ENCODE peak calls at places on chromosomes 13 and 19, in seven cellular contexts. One of them, this sample, is unnamed.

GRCh38 chr19:46866407-46867132 is 5.8 kb downstream of the ARHGAP35 start:
- DNase-seq in effector memory CD4-positive, alpha-beta T cell: no peak
- DNase-seq in prostate gland: no peak
- DNase-seq in iPS DF 6.9: no peak
- DNase-seq in activated naive CD8-positive, alpha-beta T cell treated with anti-CD3 and anti-CD28 coated beads, Interleukin-2, amount 10 ng/mL, durations not matched to agents 7 days and 5 days: no peak
- DNase-seq in activated CD8-positive, alpha-beta memory T cell treated with anti-CD3 and anti-CD28 coated beads for 1 hour: no peak
- DNase-seq in T-helper 17 cell: no peak
- DNase-seq in this sample: no peak

GRCh38 chr19:16376649-16377048 is 52.0 kb downstream of the KLF2 start:
- DNase-seq in effector memory CD4-positive, alpha-beta T cell: no peak
- DNase-seq in prostate gland: no peak
- DNase-seq in iPS DF 6.9: no peak
- DNase-seq in activated naive CD8-positive, alpha-beta T cell treated with anti-CD3 and anti-CD28 coated beads, Interleukin-2, amount 10 ng/mL, durations not matched to agents 7 days and 5 days: peak
- DNase-seq in activated CD8-positive, alpha-beta memory T cell treated with anti-CD3 and anti-CD28 coated beads for 1 hour: no peak
- DNase-seq in T-helper 17 cell: no peak
- DNase-seq in this sample: no peak

GRCh38 chr19:11281336-11282049 is 14.5 kb upstream of the TSPAN16 start:
- DNase-seq in effector memory CD4-positive, alpha-beta T cell: no peak
- DNase-seq in prostate gland: no peak
- DNase-seq in iPS DF 6.9: no peak
- DNase-seq in activated naive CD8-positive, alpha-beta T cell treated with anti-CD3 and anti-CD28 coated beads, Interleukin-2, amount 10 ng/mL, durations not matched to agents 7 days and 5 days: no peak
- DNase-seq in activated CD8-positive, alpha-beta memory T cell treated with anti-CD3 and anti-CD28 coated beads for 1 hour: no peak
- DNase-seq in T-helper 17 cell: no peak
- DNase-seq in this sample: no peak

GRCh38 chr19:2983351-2984195 is 6.2 kb downstream of the TLE6 start:
- DNase-seq in effector memory CD4-positive, alpha-beta T cell: no peak
- DNase-seq in prostate gland: peak
- DNase-seq in iPS DF 6.9: no peak
- DNase-seq in activated naive CD8-positive, alpha-beta T cell treated with anti-CD3 and anti-CD28 coated beads, Interleukin-2, amount 10 ng/mL, durations not matched to agents 7 days and 5 days: no peak
- DNase-seq in activated CD8-positive, alpha-beta memory T cell treated with anti-CD3 and anti-CD28 coated beads for 1 hour: no peak
- DNase-seq in T-helper 17 cell: no peak
- DNase-seq in this sample: no peak

GRCh38 chr19:12838182-12838890 is at the start of gene MAST1:
- DNase-seq in effector memory CD4-positive, alpha-beta T cell: peak
- DNase-seq in prostate gland: no peak
- DNase-seq in iPS DF 6.9: no peak
- DNase-seq in activated naive CD8-positive, alpha-beta T cell treated with anti-CD3 and anti-CD28 coated beads, Interleukin-2, amount 10 ng/mL, durations not matched to agents 7 days and 5 days: peak
- DNase-seq in activated CD8-positive, alpha-beta memory T cell treated with anti-CD3 and anti-CD28 coated beads for 1 hour: no peak
- DNase-seq in T-helper 17 cell: peak
- DNase-seq in this sample: no peak

GRCh38 chr19:751501-752341 is 809 bp downstream of the MISP start:
- DNase-seq in effector memory CD4-positive, alpha-beta T cell: no peak
- DNase-seq in prostate gland: no peak
- DNase-seq in iPS DF 6.9: no peak
- DNase-seq in activated naive CD8-positive, alpha-beta T cell treated with anti-CD3 and anti-CD28 coated beads, Interleukin-2, amount 10 ng/mL, durations not matched to agents 7 days and 5 days: no peak
- DNase-seq in activated CD8-positive, alpha-beta memory T cell treated with anti-CD3 and anti-CD28 coated beads for 1 hour: no peak
- DNase-seq in T-helper 17 cell: no peak
- DNase-seq in this sample: no peak

GRCh38 chr19:35609881-35610353 is 2.6 kb upstream of the HAUS5 start:
- DNase-seq in effector memory CD4-positive, alpha-beta T cell: no peak
- DNase-seq in prostate gland: no peak
- DNase-seq in iPS DF 6.9: no peak
- DNase-seq in activated naive CD8-positive, alpha-beta T cell treated with anti-CD3 and anti-CD28 coated beads, Interleukin-2, amount 10 ng/mL, durations not matched to agents 7 days and 5 days: peak
- DNase-seq in activated CD8-positive, alpha-beta memory T cell treated with anti-CD3 and anti-CD28 coated beads for 1 hour: no peak
- DNase-seq in T-helper 17 cell: no peak
- DNase-seq in this sample: no peak

GRCh38 chr13:71674776-71675352 is 192.1 kb downstream of the DACH1 start:
- DNase-seq in effector memory CD4-positive, alpha-beta T cell: no peak
- DNase-seq in prostate gland: no peak
- DNase-seq in iPS DF 6.9: no peak
- DNase-seq in activated naive CD8-positive, alpha-beta T cell treated with anti-CD3 and anti-CD28 coated beads, Interleukin-2, amount 10 ng/mL, durations not matched to agents 7 days and 5 days: no peak
- DNase-seq in activated CD8-positive, alpha-beta memory T cell treated with anti-CD3 and anti-CD28 coated beads for 1 hour: no peak
- DNase-seq in T-helper 17 cell: no peak
- DNase-seq in this sample: no peak

GRCh38 chr19:1076951-1077350 is 10.0 kb downstream of the ARHGAP45 start:
- DNase-seq in effector memory CD4-positive, alpha-beta T cell: peak
- DNase-seq in prostate gland: no peak
- DNase-seq in iPS DF 6.9: no peak
- DNase-seq in activated naive CD8-positive, alpha-beta T cell treated with anti-CD3 and anti-CD28 coated beads, Interleukin-2, amount 10 ng/mL, durations not matched to agents 7 days and 5 days: peak
- DNase-seq in activated CD8-positive, alpha-beta memory T cell treated with anti-CD3 and anti-CD28 coated beads for 1 hour: peak
- DNase-seq in T-helper 17 cell: peak
- DNase-seq in this sample: no peak

GRCh38 chr13:46778095-46778494 is 18.9 kb downstream of the ESD start:
- DNase-seq in effector memory CD4-positive, alpha-beta T cell: no peak
- DNase-seq in prostate gland: no peak
- DNase-seq in iPS DF 6.9: no peak
- DNase-seq in activated naive CD8-positive, alpha-beta T cell treated with anti-CD3 and anti-CD28 coated beads, Interleukin-2, amount 10 ng/mL, durations not matched to agents 7 days and 5 days: no peak
- DNase-seq in activated CD8-positive, alpha-beta memory T cell treated with anti-CD3 and anti-CD28 coated beads for 1 hour: no peak
- DNase-seq in T-helper 17 cell: no peak
- DNase-seq in this sample: no peak

GRCh38 chr13:109782066-109782822 is 4.1 kb downstream of the IRS2 start:
- DNase-seq in effector memory CD4-positive, alpha-beta T cell: no peak
- DNase-seq in prostate gland: no peak
- DNase-seq in iPS DF 6.9: no peak
- DNase-seq in activated naive CD8-positive, alpha-beta T cell treated with anti-CD3 and anti-CD28 coated beads, Interleukin-2, amount 10 ng/mL, durations not matched to agents 7 days and 5 days: no peak
- DNase-seq in activated CD8-positive, alpha-beta memory T cell treated with anti-CD3 and anti-CD28 coated beads for 1 hour: no peak
- DNase-seq in T-helper 17 cell: no peak
- DNase-seq in this sample: no peak

GRCh38 chr13:113860051-113860471 is 3.8 kb downstream of the GAS6 start:
- DNase-seq in effector memory CD4-positive, alpha-beta T cell: no peak
- DNase-seq in prostate gland: no peak
- DNase-seq in iPS DF 6.9: no peak
- DNase-seq in activated naive CD8-positive, alpha-beta T cell treated with anti-CD3 and anti-CD28 coated beads, Interleukin-2, amount 10 ng/mL, durations not matched to agents 7 days and 5 days: no peak
- DNase-seq in activated CD8-positive, alpha-beta memory T cell treated with anti-CD3 and anti-CD28 coated beads for 1 hour: no peak
- DNase-seq in T-helper 17 cell: no peak
- DNase-seq in this sample: no peak

GRCh38 chr13:63408227-63409202 is 1992.9 kb upstream of the PCDH20 start:
- DNase-seq in effector memory CD4-positive, alpha-beta T cell: no peak
- DNase-seq in prostate gland: no peak
- DNase-seq in iPS DF 6.9: no peak
- DNase-seq in activated naive CD8-positive, alpha-beta T cell treated with anti-CD3 and anti-CD28 coated beads, Interleukin-2, amount 10 ng/mL, durations not matched to agents 7 days and 5 days: no peak
- DNase-seq in activated CD8-positive, alpha-beta memory T cell treated with anti-CD3 and anti-CD28 coated beads for 1 hour: no peak
- DNase-seq in T-helper 17 cell: no peak
- DNase-seq in this sample: no peak

GRCh38 chr19:22832031-22832762 is at the start of gene ZNF723:
- DNase-seq in effector memory CD4-positive, alpha-beta T cell: no peak
- DNase-seq in prostate gland: no peak
- DNase-seq in iPS DF 6.9: no peak
- DNase-seq in activated naive CD8-positive, alpha-beta T cell treated with anti-CD3 and anti-CD28 coated beads, Interleukin-2, amount 10 ng/mL, durations not matched to agents 7 days and 5 days: no peak
- DNase-seq in activated CD8-positive, alpha-beta memory T cell treated with anti-CD3 and anti-CD28 coated beads for 1 hour: no peak
- DNase-seq in T-helper 17 cell: no peak
- DNase-seq in this sample: no peak

GRCh38 chr19:55179570-55180484 is at the start of gene SYT5:
- DNase-seq in effector memory CD4-positive, alpha-beta T cell: peak
- DNase-seq in prostate gland: no peak
- DNase-seq in iPS DF 6.9: no peak
- DNase-seq in activated naive CD8-positive, alpha-beta T cell treated with anti-CD3 and anti-CD28 coated beads, Interleukin-2, amount 10 ng/mL, durations not matched to agents 7 days and 5 days: peak
- DNase-seq in activated CD8-positive, alpha-beta memory T cell treated with anti-CD3 and anti-CD28 coated beads for 1 hour: peak
- DNase-seq in T-helper 17 cell: peak
- DNase-seq in this sample: no peak

GRCh38 chr13:101736551-101736950 is 284.1 kb downstream of the ITGBL1 start:
- DNase-seq in effector memory CD4-positive, alpha-beta T cell: no peak
- DNase-seq in prostate gland: no peak
- DNase-seq in iPS DF 6.9: no peak
- DNase-seq in activated naive CD8-positive, alpha-beta T cell treated with anti-CD3 and anti-CD28 coated beads, Interleukin-2, amount 10 ng/mL, durations not matched to agents 7 days and 5 days: no peak
- DNase-seq in activated CD8-positive, alpha-beta memory T cell treated with anti-CD3 and anti-CD28 coated beads for 1 hour: no peak
- DNase-seq in T-helper 17 cell: no peak
- DNase-seq in this sample: no peak

GRCh38 chr13:24313449-24313848 is 4.1 kb downstream of the C1QTNF9 start:
- DNase-seq in effector memory CD4-positive, alpha-beta T cell: no peak
- DNase-seq in prostate gland: no peak
- DNase-seq in iPS DF 6.9: no peak
- DNase-seq in activated naive CD8-positive, alpha-beta T cell treated with anti-CD3 and anti-CD28 coated beads, Interleukin-2, amount 10 ng/mL, durations not matched to agents 7 days and 5 days: no peak
- DNase-seq in activated CD8-positive, alpha-beta memory T cell treated with anti-CD3 and anti-CD28 coated beads for 1 hour: no peak
- DNase-seq in T-helper 17 cell: no peak
- DNase-seq in this sample: no peak

GRCh38 chr13:66210677-66211076 is 1019.5 kb downstream of the PCDH9 start:
- DNase-seq in effector memory CD4-positive, alpha-beta T cell: no peak
- DNase-seq in prostate gland: no peak
- DNase-seq in iPS DF 6.9: no peak
- DNase-seq in activated naive CD8-positive, alpha-beta T cell treated with anti-CD3 and anti-CD28 coated beads, Interleukin-2, amount 10 ng/mL, durations not matched to agents 7 days and 5 days: no peak
- DNase-seq in activated CD8-positive, alpha-beta memory T cell treated with anti-CD3 and anti-CD28 coated beads for 1 hour: no peak
- DNase-seq in T-helper 17 cell: no peak
- DNase-seq in this sample: no peak

GRCh38 chr13:41833851-41834250 is 127.1 kb downstream of the VWA8 start:
- DNase-seq in effector memory CD4-positive, alpha-beta T cell: no peak
- DNase-seq in prostate gland: no peak
- DNase-seq in iPS DF 6.9: no peak
- DNase-seq in activated naive CD8-positive, alpha-beta T cell treated with anti-CD3 and anti-CD28 coated beads, Interleukin-2, amount 10 ng/mL, durations not matched to agents 7 days and 5 days: no peak
- DNase-seq in activated CD8-positive, alpha-beta memory T cell treated with anti-CD3 and anti-CD28 coated beads for 1 hour: no peak
- DNase-seq in T-helper 17 cell: no peak
- DNase-seq in this sample: no peak

GRCh38 chr13:43363156-43363918 is 340.0 kb downstream of the DNAJC15 start:
- DNase-seq in effector memory CD4-positive, alpha-beta T cell: no peak
- DNase-seq in prostate gland: no peak
- DNase-seq in iPS DF 6.9: no peak
- DNase-seq in activated naive CD8-positive, alpha-beta T cell treated with anti-CD3 and anti-CD28 coated beads, Interleukin-2, amount 10 ng/mL, durations not matched to agents 7 days and 5 days: no peak
- DNase-seq in activated CD8-positive, alpha-beta memory T cell treated with anti-CD3 and anti-CD28 coated beads for 1 hour: no peak
- DNase-seq in T-helper 17 cell: no peak
- DNase-seq in this sample: no peak

GRCh38 chr19:36972594-36972993 is 56.5 kb downstream of the ZNF568 start:
- DNase-seq in effector memory CD4-positive, alpha-beta T cell: no peak
- DNase-seq in prostate gland: no peak
- DNase-seq in iPS DF 6.9: no peak
- DNase-seq in activated naive CD8-positive, alpha-beta T cell treated with anti-CD3 and anti-CD28 coated beads, Interleukin-2, amount 10 ng/mL, durations not matched to agents 7 days and 5 days: no peak
- DNase-seq in activated CD8-positive, alpha-beta memory T cell treated with anti-CD3 and anti-CD28 coated beads for 1 hour: no peak
- DNase-seq in T-helper 17 cell: no peak
- DNase-seq in this sample: no peak

GRCh38 chr13:29852464-29853054 is 2.1 kb upstream of the UBL3 start:
- DNase-seq in effector memory CD4-positive, alpha-beta T cell: no peak
- DNase-seq in prostate gland: no peak
- DNase-seq in iPS DF 6.9: no peak
- DNase-seq in activated naive CD8-positive, alpha-beta T cell treated with anti-CD3 and anti-CD28 coated beads, Interleukin-2, amount 10 ng/mL, durations not matched to agents 7 days and 5 days: no peak
- DNase-seq in activated CD8-positive, alpha-beta memory T cell treated with anti-CD3 and anti-CD28 coated beads for 1 hour: no peak
- DNase-seq in T-helper 17 cell: no peak
- DNase-seq in this sample: no peak

GRCh38 chr19:16168465-16169081 is 4.8 kb downstream of the CIB3 start:
- DNase-seq in effector memory CD4-positive, alpha-beta T cell: no peak
- DNase-seq in prostate gland: no peak
- DNase-seq in iPS DF 6.9: no peak
- DNase-seq in activated naive CD8-positive, alpha-beta T cell treated with anti-CD3 and anti-CD28 coated beads, Interleukin-2, amount 10 ng/mL, durations not matched to agents 7 days and 5 days: no peak
- DNase-seq in activated CD8-positive, alpha-beta memory T cell treated with anti-CD3 and anti-CD28 coated beads for 1 hour: no peak
- DNase-seq in T-helper 17 cell: no peak
- DNase-seq in this sample: no peak

GRCh38 chr19:56355517-56355916 is 37.8 kb downstream of the ZNF582 start:
- DNase-seq in effector memory CD4-positive, alpha-beta T cell: no peak
- DNase-seq in prostate gland: no peak
- DNase-seq in iPS DF 6.9: no peak
- DNase-seq in activated naive CD8-positive, alpha-beta T cell treated with anti-CD3 and anti-CD28 coated beads, Interleukin-2, amount 10 ng/mL, durations not matched to agents 7 days and 5 days: no peak
- DNase-seq in activated CD8-positive, alpha-beta memory T cell treated with anti-CD3 and anti-CD28 coated beads for 1 hour: no peak
- DNase-seq in T-helper 17 cell: no peak
- DNase-seq in this sample: no peak

GRCh38 chr19:46722421-46723022 is 5.6 kb upstream of the PRKD2 start:
- DNase-seq in effector memory CD4-positive, alpha-beta T cell: no peak
- DNase-seq in prostate gland: no peak
- DNase-seq in iPS DF 6.9: no peak
- DNase-seq in activated naive CD8-positive, alpha-beta T cell treated with anti-CD3 and anti-CD28 coated beads, Interleukin-2, amount 10 ng/mL, durations not matched to agents 7 days and 5 days: no peak
- DNase-seq in activated CD8-positive, alpha-beta memory T cell treated with anti-CD3 and anti-CD28 coated beads for 1 hour: no peak
- DNase-seq in T-helper 17 cell: no peak
- DNase-seq in this sample: no peak

GRCh38 chr13:77207943-77208342 is 119.0 kb downstream of the MYCBP2 start:
- DNase-seq in effector memory CD4-positive, alpha-beta T cell: no peak
- DNase-seq in prostate gland: no peak
- DNase-seq in iPS DF 6.9: no peak
- DNase-seq in activated naive CD8-positive, alpha-beta T cell treated with anti-CD3 and anti-CD28 coated beads, Interleukin-2, amount 10 ng/mL, durations not matched to agents 7 days and 5 days: no peak
- DNase-seq in activated CD8-positive, alpha-beta memory T cell treated with anti-CD3 and anti-CD28 coated beads for 1 hour: no peak
- DNase-seq in T-helper 17 cell: no peak
- DNase-seq in this sample: no peak

GRCh38 chr13:38566526-38566925 is 120.4 kb upstream of the FREM2 start:
- DNase-seq in effector memory CD4-positive, alpha-beta T cell: no peak
- DNase-seq in prostate gland: no peak
- DNase-seq in iPS DF 6.9: no peak
- DNase-seq in activated naive CD8-positive, alpha-beta T cell treated with anti-CD3 and anti-CD28 coated beads, Interleukin-2, amount 10 ng/mL, durations not matched to agents 7 days and 5 days: no peak
- DNase-seq in activated CD8-positive, alpha-beta memory T cell treated with anti-CD3 and anti-CD28 coated beads for 1 hour: no peak
- DNase-seq in T-helper 17 cell: no peak
- DNase-seq in this sample: no peak

GRCh38 chr19:3697094-3697493 is 3.2 kb downstream of the PIP5K1C start:
- DNase-seq in effector memory CD4-positive, alpha-beta T cell: no peak
- DNase-seq in prostate gland: no peak
- DNase-seq in iPS DF 6.9: no peak
- DNase-seq in activated naive CD8-positive, alpha-beta T cell treated with anti-CD3 and anti-CD28 coated beads, Interleukin-2, amount 10 ng/mL, durations not matched to agents 7 days and 5 days: no peak
- DNase-seq in activated CD8-positive, alpha-beta memory T cell treated with anti-CD3 and anti-CD28 coated beads for 1 hour: no peak
- DNase-seq in T-helper 17 cell: no peak
- DNase-seq in this sample: no peak

GRCh38 chr13:61954092-61954491 is 538.4 kb upstream of the PCDH20 start:
- DNase-seq in effector memory CD4-positive, alpha-beta T cell: no peak
- DNase-seq in prostate gland: no peak
- DNase-seq in iPS DF 6.9: peak
- DNase-seq in activated naive CD8-positive, alpha-beta T cell treated with anti-CD3 and anti-CD28 coated beads, Interleukin-2, amount 10 ng/mL, durations not matched to agents 7 days and 5 days: no peak
- DNase-seq in activated CD8-positive, alpha-beta memory T cell treated with anti-CD3 and anti-CD28 coated beads for 1 hour: no peak
- DNase-seq in T-helper 17 cell: no peak
- DNase-seq in this sample: no peak

GRCh38 chr19:1269065-1269477 is at the start of gene CIRBP:
- DNase-seq in effector memory CD4-positive, alpha-beta T cell: peak
- DNase-seq in prostate gland: peak
- DNase-seq in iPS DF 6.9: no peak
- DNase-seq in activated naive CD8-positive, alpha-beta T cell treated with anti-CD3 and anti-CD28 coated beads, Interleukin-2, amount 10 ng/mL, durations not matched to agents 7 days and 5 days: peak
- DNase-seq in activated CD8-positive, alpha-beta memory T cell treated with anti-CD3 and anti-CD28 coated beads for 1 hour: peak
- DNase-seq in T-helper 17 cell: peak
- DNase-seq in this sample: peak

GRCh38 chr13:51632643-51633357 is 48.5 kb downstream of the WDFY2 start:
- DNase-seq in effector memory CD4-positive, alpha-beta T cell: no peak
- DNase-seq in prostate gland: peak
- DNase-seq in iPS DF 6.9: no peak
- DNase-seq in activated naive CD8-positive, alpha-beta T cell treated with anti-CD3 and anti-CD28 coated beads, Interleukin-2, amount 10 ng/mL, durations not matched to agents 7 days and 5 days: no peak
- DNase-seq in activated CD8-positive, alpha-beta memory T cell treated with anti-CD3 and anti-CD28 coated beads for 1 hour: no peak
- DNase-seq in T-helper 17 cell: no peak
- DNase-seq in this sample: no peak

GRCh38 chr13:27595055-27595811 is 25.1 kb downstream of the LNX2 start:
- DNase-seq in effector memory CD4-positive, alpha-beta T cell: no peak
- DNase-seq in prostate gland: no peak
- DNase-seq in iPS DF 6.9: no peak
- DNase-seq in activated naive CD8-positive, alpha-beta T cell treated with anti-CD3 and anti-CD28 coated beads, Interleukin-2, amount 10 ng/mL, durations not matched to agents 7 days and 5 days: no peak
- DNase-seq in activated CD8-positive, alpha-beta memory T cell treated with anti-CD3 and anti-CD28 coated beads for 1 hour: no peak
- DNase-seq in T-helper 17 cell: no peak
- DNase-seq in this sample: no peak

GRCh38 chr13:28022848-28023518 is 34.5 kb upstream of the URAD start:
- DNase-seq in effector memory CD4-positive, alpha-beta T cell: no peak
- DNase-seq in prostate gland: no peak
- DNase-seq in iPS DF 6.9: peak
- DNase-seq in activated naive CD8-positive, alpha-beta T cell treated with anti-CD3 and anti-CD28 coated beads, Interleukin-2, amount 10 ng/mL, durations not matched to agents 7 days and 5 days: no peak
- DNase-seq in activated CD8-positive, alpha-beta memory T cell treated with anti-CD3 and anti-CD28 coated beads for 1 hour: no peak
- DNase-seq in T-helper 17 cell: no peak
- DNase-seq in this sample: no peak

GRCh38 chr19:7698583-7698982 is 3.3 kb downstream of the FCER2 start:
- DNase-seq in effector memory CD4-positive, alpha-beta T cell: no peak
- DNase-seq in prostate gland: no peak
- DNase-seq in iPS DF 6.9: no peak
- DNase-seq in activated naive CD8-positive, alpha-beta T cell treated with anti-CD3 and anti-CD28 coated beads, Interleukin-2, amount 10 ng/mL, durations not matched to agents 7 days and 5 days: no peak
- DNase-seq in activated CD8-positive, alpha-beta memory T cell treated with anti-CD3 and anti-CD28 coated beads for 1 hour: no peak
- DNase-seq in T-helper 17 cell: no peak
- DNase-seq in this sample: no peak

GRCh38 chr13:30334663-30335386 is 27.5 kb upstream of the KATNAL1 start:
- DNase-seq in effector memory CD4-positive, alpha-beta T cell: no peak
- DNase-seq in prostate gland: no peak
- DNase-seq in iPS DF 6.9: peak
- DNase-seq in activated naive CD8-positive, alpha-beta T cell treated with anti-CD3 and anti-CD28 coated beads, Interleukin-2, amount 10 ng/mL, durations not matched to agents 7 days and 5 days: no peak
- DNase-seq in activated CD8-positive, alpha-beta memory T cell treated with anti-CD3 and anti-CD28 coated beads for 1 hour: no peak
- DNase-seq in T-helper 17 cell: no peak
- DNase-seq in this sample: no peak

This sample was measured in LNCaP clone FGC.